ENCODE peak calls at places on chromosomes 2 and 18, in ten cellular contexts. Y, K, Z, M, T, L, A, E, C and X are unnamed samples.

GRCh38 chr2:238650536-238650935 is 197.3 kb upstream of the TWIST2 start:
- DNase-seq in Y (no peak), K (no peak), Z (no peak), M (no peak), T (peak), L (no peak), A (no peak), E (no peak), C (no peak), X (peak)

GRCh38 chr2:15302154-15302553 is 259.0 kb downstream of the NBAS start:
- DNase-seq in Y (peak), K (no peak), Z (peak), M (no peak), T (no peak), L (peak), A (peak), E (no peak), C (no peak), X (no peak)

GRCh38 chr18:54776282-54776977 is 51.8 kb upstream of the RAB27B start:
- DNase-seq in Y (peak), K (no peak), Z (peak), M (no peak), T (no peak), L (peak), A (peak), E (no peak), C (peak), X (no peak)

GRCh38 chr2:201709747-201710146 is 11.3 kb upstream of the MPP4 start:
- DNase-seq in Y (no peak), K (no peak), Z (no peak), M (no peak), T (no peak), L (no peak), A (no peak), E (no peak), C (no peak), X (no peak)

GRCh38 chr18:44580159-44580558 is 100.5 kb upstream of the SETBP1 start:
- DNase-seq in Y (no peak), K (no peak), Z (no peak), M (no peak), T (no peak), L (no peak), A (no peak), E (no peak), C (no peak), X (no peak)

GRCh38 chr2:190431907-190432306 is 23.8 kb downstream of the MFSD6 start:
- DNase-seq in Y (no peak), K (no peak), Z (peak), M (no peak), T (no peak), L (peak), A (peak), E (no peak), C (no peak), X (no peak)

GRCh38 chr2:20584045-20584636 is 66.8 kb downstream of the HS1BP3 start:
- DNase-seq in Y (no peak), K (no peak), Z (no peak), M (peak), T (no peak), L (no peak), A (no peak), E (no peak), C (no peak), X (no peak)

GRCh38 chr2:160574472-160575140 is 81.0 kb upstream of the RBMS1 start:
- DNase-seq in Y (peak), K (no peak), Z (peak), M (no peak), T (no peak), L (peak), A (peak), E (no peak), C (peak), X (no peak)

GRCh38 chr2:73938761-73939352 is 12.2 kb downstream of the DGUOK start:
- DNase-seq in Y (peak), K (no peak), Z (peak), M (no peak), T (no peak), L (peak), A (peak), E (no peak), C (no peak), X (no peak)

GRCh38 chr18:41642756-41643155 is 312.3 kb upstream of the PIK3C3 start:
- DNase-seq in Y (no peak), K (no peak), Z (no peak), M (no peak), T (no peak), L (no peak), A (peak), E (no peak), C (no peak), X (no peak)

GRCh38 chr2:172087191-172087779 is 2.0 kb downstream of the DLX1 start:
- DNase-seq in Y (no peak), K (no peak), Z (no peak), M (no peak), T (no peak), L (peak), A (no peak), E (no peak), C (no peak), X (no peak)

GRCh38 chr2:39934851-39935250 is 155.8 kb upstream of the THUMPD2 start:
- DNase-seq in Y (no peak), K (no peak), Z (no peak), M (no peak), T (no peak), L (no peak), A (no peak), E (no peak), C (no peak), X (no peak)

GRCh38 chr2:223057545-223057944 is 5.6 kb downstream of the KCNE4 start:
- DNase-seq in Y (no peak), K (no peak), Z (no peak), M (no peak), T (no peak), L (no peak), A (peak), E (no peak), C (no peak), X (no peak)

GRCh38 chr2:161415467-161416293 is 417 bp upstream of the TBR1 start:
- DNase-seq in Y (no peak), K (no peak), Z (no peak), M (no peak), T (no peak), L (no peak), A (no peak), E (no peak), C (no peak), X (no peak)

GRCh38 chr2:197599285-197599965 is 76.0 kb downstream of the RFTN2 start:
- DNase-seq in Y (peak), K (peak), Z (peak), M (no peak), T (no peak), L (peak), A (peak), E (peak), C (peak), X (no peak)

GRCh38 chr2:235384624-235385023 is 109.2 kb upstream of the AGAP1 start:
- DNase-seq in Y (no peak), K (no peak), Z (no peak), M (no peak), T (no peak), L (no peak), A (no peak), E (no peak), C (no peak), X (no peak)

GRCh38 chr2:151860613-151861146 is 32.5 kb upstream of the ARL5A start:
- DNase-seq in Y (peak), K (no peak), Z (no peak), M (no peak), T (no peak), L (no peak), A (no peak), E (no peak), C (no peak), X (no peak)

GRCh38 chr2:188181439-188181838 is 110.2 kb upstream of the GULP1 start:
- DNase-seq in Y (no peak), K (peak), Z (no peak), M (no peak), T (no peak), L (no peak), A (no peak), E (no peak), C (no peak), X (no peak)

GRCh38 chr2:121722479-121722878 is 14.2 kb downstream of the NIFK start:
- DNase-seq in Y (peak), K (no peak), Z (peak), M (no peak), T (no peak), L (peak), A (peak), E (no peak), C (peak), X (no peak)

GRCh38 chr18:9804517-9805104 is 81.2 kb upstream of the TXNDC2 start:
- DNase-seq in Y (no peak), K (no peak), Z (no peak), M (peak), T (no peak), L (no peak), A (no peak), E (no peak), C (no peak), X (no peak)

GRCh38 chr2:205723174-205723573 is 40.9 kb downstream of the NRP2 start:
- DNase-seq in Y (no peak), K (no peak), Z (peak), M (no peak), T (no peak), L (peak), A (peak), E (no peak), C (no peak), X (no peak)

GRCh38 chr2:189222440-189222839 is 42.9 kb upstream of the COL5A2 start:
- DNase-seq in Y (peak), K (no peak), Z (no peak), M (peak), T (no peak), L (peak), A (peak), E (no peak), C (peak), X (no peak)

GRCh38 chr18:42028232-42028832 is 73.3 kb downstream of the PIK3C3 start:
- DNase-seq in Y (peak), K (peak), Z (peak), M (no peak), T (no peak), L (peak), A (peak), E (peak), C (peak), X (no peak)

GRCh38 chr2:16561251-16561650 is 104.4 kb downstream of the CYRIA start:
- DNase-seq in Y (no peak), K (no peak), Z (no peak), M (no peak), T (no peak), L (no peak), A (no peak), E (no peak), C (no peak), X (no peak)

GRCh38 chr2:64817453-64817852 is 163.7 kb upstream of the SERTAD2 start:
- DNase-seq in Y (no peak), K (no peak), Z (no peak), M (no peak), T (no peak), L (no peak), A (no peak), E (no peak), C (no peak), X (no peak)

GRCh38 chr2:224412064-224412921 is 10.4 kb upstream of the FAM124B start:
- DNase-seq in Y (peak), K (no peak), Z (peak), M (no peak), T (no peak), L (peak), A (peak), E (no peak), C (peak), X (peak)

GRCh38 chr2:21424375-21424774 is 300.6 kb downstream of the TDRD15 start:
- DNase-seq in Y (no peak), K (no peak), Z (no peak), M (peak), T (no peak), L (no peak), A (no peak), E (no peak), C (no peak), X (no peak)

GRCh38 chr2:112701092-112701491 is 19.7 kb upstream of the NT5DC4 start:
- DNase-seq in Y (no peak), K (no peak), Z (peak), M (no peak), T (peak), L (peak), A (no peak), E (no peak), C (no peak), X (peak)

GRCh38 chr18:38052879-38053590 is 487.4 kb upstream of the CELF4 start:
- DNase-seq in Y (no peak), K (no peak), Z (no peak), M (no peak), T (no peak), L (no peak), A (no peak), E (no peak), C (no peak), X (no peak)

GRCh38 chr2:160266078-160266551 is 66.0 kb upstream of the ITGB6 start:
- DNase-seq in Y (no peak), K (no peak), Z (no peak), M (no peak), T (no peak), L (no peak), A (no peak), E (no peak), C (no peak), X (no peak)

GRCh38 chr2:73494031-73494430 is 108.4 kb downstream of the ALMS1 start:
- DNase-seq in Y (peak), K (no peak), Z (peak), M (no peak), T (no peak), L (no peak), A (peak), E (no peak), C (peak), X (no peak)

GRCh38 chr2:158507141-158507540 is 50.4 kb downstream of the PKP4 start:
- DNase-seq in Y (peak), K (no peak), Z (no peak), M (no peak), T (no peak), L (no peak), A (no peak), E (no peak), C (no peak), X (no peak)

GRCh38 chr2:128090909-128091690 is at the start of gene UGGT1:
- DNase-seq in Y (peak), K (peak), Z (peak), M (peak), T (peak), L (peak), A (peak), E (peak), C (peak), X (peak)

GRCh38 chr2:128090575-128090908 is 458 bp upstream of the UGGT1 start:
- DNase-seq in Y (no peak), K (no peak), Z (no peak), M (no peak), T (no peak), L (no peak), A (no peak), E (no peak), C (no peak), X (no peak)

GRCh38 chr2:128093762-128094161 is 2.8 kb downstream of the UGGT1 start:
- DNase-seq in Y (no peak), K (no peak), Z (no peak), M (no peak), T (no peak), L (no peak), A (no peak), E (no peak), C (no peak), X (no peak)

GRCh38 chr2:128092656-128093055 is 1.7 kb downstream of the UGGT1 start:
- DNase-seq in Y (no peak), K (no peak), Z (no peak), M (no peak), T (no peak), L (no peak), A (no peak), E (no peak), C (no peak), X (no peak)

DNA sequence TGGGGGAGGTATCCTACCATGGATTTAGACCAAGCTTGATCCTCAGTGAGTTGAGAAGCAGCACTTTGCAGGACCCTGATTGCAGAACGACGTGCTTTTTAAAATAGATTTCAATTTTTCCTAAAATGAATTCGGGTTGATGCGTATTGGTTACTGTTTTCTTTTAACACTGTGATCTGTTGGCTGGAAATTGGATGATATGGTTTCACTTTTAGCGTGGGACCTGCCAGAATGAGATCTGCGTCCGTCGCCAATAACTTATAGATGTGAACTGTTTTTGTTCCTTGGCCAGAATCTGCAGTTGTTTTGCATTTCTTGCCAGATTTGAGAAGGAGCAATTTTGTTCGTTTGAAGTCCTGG is 671 bp downstream of the UGGT1 start:
- DNase-seq in Y (peak), K (no peak), Z (peak), M (no peak), T (no peak), L (peak), A (peak), E (no peak), C (peak), X (no peak)
- TF ChIP-seq CTCF in Y (no peak), K (no peak), Z (no peak), M (no peak), T (no peak), L (no peak), A (no peak), E (no peak), C (no peak), X (no peak)

DNA sequence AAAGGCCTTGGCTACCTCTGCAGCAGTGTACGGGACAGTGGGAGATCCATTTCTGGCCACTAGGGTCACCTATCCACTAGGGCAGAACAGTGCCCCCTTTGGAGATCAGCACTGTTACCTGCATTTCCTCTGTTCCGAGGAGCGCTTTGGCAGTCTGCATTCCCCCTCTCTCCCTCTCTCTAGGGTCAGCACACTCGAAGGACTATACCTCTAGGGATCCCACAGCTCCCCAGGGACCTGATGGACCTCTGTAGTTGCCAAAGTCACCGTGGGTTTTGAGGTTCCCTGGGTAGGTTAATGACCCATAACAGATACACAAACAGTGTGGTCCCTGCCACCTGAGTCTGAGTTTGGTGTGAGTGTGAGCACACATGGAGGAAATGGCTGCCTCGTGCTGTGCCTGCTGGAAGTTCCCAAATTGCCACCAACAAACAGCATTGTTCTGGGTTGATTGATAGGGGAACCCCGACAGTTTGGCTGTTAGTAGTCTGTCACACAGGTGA is 99.8 kb upstream of the VWC2L start:
- DNase-seq in Y (no peak), K (no peak), Z (no peak), M (no peak), T (no peak), L (no peak), A (no peak), E (no peak), C (no peak), X (no peak)
- TF ChIP-seq CTCF in Y (peak), K (no peak), Z (no peak), M (no peak), T (peak), L (no peak), A (no peak), E (no peak), C (no peak), X (no peak)

DNA sequence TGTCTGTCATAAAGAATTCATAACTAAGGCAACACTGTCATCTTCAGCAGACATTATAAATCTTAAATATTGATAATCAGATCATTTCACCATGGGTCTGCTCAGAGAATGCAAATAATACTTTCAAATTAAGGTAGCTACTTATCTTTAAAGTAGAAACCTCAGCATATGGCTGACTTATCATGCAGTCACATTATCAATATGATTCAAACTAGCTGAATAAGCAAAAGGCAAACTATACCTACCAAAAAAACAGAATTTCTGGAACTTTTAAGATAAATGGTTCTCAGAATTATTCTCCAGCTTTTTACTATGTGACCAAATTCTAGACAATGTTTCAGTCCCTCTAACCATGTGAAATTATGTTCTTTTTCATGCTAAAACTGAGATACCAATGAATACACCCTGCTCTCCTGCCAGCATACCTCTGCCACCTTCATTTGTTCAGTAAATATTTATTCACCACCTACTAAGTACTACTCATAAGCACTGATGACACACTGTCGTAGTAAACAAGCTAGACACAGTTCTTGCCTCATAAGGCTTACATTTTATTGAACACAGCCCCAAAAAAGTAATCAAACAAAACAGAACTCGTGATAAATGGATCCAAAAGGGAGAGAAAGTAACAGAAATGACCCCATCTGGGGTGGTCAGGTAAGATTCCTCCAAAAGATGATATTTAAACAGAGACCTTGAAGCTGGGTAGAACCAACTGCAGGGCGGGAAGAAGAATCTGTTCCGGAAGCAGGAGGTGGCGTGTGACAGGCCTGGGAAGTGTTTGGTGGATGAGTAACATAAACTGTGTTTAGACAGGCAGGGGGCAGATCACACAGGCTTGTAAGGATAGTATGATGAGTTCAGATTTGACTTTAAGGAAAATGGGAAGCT is 17.7 kb downstream of the SPIRE1 start:
- DNase-seq in Y (peak), K (no peak), Z (peak), M (no peak), T (no peak), L (peak), A (peak), E (no peak), C (no peak), X (no peak)
- TF ChIP-seq CTCF in Y (no peak), K (no peak), Z (peak), M (no peak), T (no peak), L (no peak), A (peak), E (no peak), C (no peak), X (peak)

GRCh38 chr2:45002661-45003210 is 6.5 kb downstream of the SIX2 start:
- DNase-seq in Y (no peak), K (no peak), Z (no peak), M (no peak), T (no peak), L (no peak), A (no peak), E (no peak), C (no peak), X (no peak)
- TF ChIP-seq CTCF in Y (no peak), K (no peak), Z (no peak), M (no peak), T (no peak), L (no peak), A (no peak), E (no peak), C (no peak), X (no peak)

GRCh38 chr2:177161741-177162440 is 50.7 kb upstream of the HNRNPA3 start:
- DNase-seq in Y (peak), K (no peak), Z (peak), M (no peak), T (no peak), L (peak), A (peak), E (no peak), C (peak), X (no peak)
- TF ChIP-seq CTCF in Y (peak), K (peak), Z (peak), M (peak), T (peak), L (peak), A (peak), E (peak), C (peak), X (peak)

DNA sequence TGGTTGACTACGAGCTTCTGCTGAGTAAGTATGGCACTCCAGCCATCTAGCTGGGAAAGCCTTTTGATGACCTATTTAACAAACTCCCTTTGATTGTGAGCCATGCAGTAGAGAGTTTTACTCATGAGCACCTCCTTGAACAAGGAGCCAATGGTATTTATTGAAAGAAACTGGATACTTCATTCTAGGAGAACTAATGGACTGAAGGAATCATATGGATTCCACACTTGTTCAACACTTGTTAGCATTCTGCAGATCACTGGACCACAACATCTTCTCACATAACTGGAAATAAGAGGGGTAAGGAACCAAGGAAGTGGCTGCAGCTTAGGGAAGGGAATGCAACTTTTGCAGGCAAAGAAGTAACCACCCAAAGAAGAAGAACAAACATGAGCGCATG is 320.9 kb upstream of the ETAA1 start:
- DNase-seq in Y (no peak), K (no peak), Z (no peak), M (no peak), T (no peak), L (no peak), A (no peak), E (no peak), C (no peak), X (no peak)
- TF ChIP-seq CTCF in Y (no peak), K (no peak), Z (no peak), M (no peak), T (no peak), L (no peak), A (no peak), E (no peak), C (no peak), X (no peak)

GRCh38 chr2:226994775-226995174 is 158.9 kb downstream of the RHBDD1 start:
- DNase-seq in Y (no peak), K (no peak), Z (no peak), M (no peak), T (no peak), L (no peak), A (no peak), E (no peak), C (no peak), X (no peak)
- TF ChIP-seq CTCF in Y (no peak), K (no peak), Z (no peak), M (no peak), T (peak), L (no peak), A (peak), E (no peak), C (no peak), X (peak)